ENCODE peak calls at places on chromosomes 3 and 15, in eight cellular contexts. G, C, E, Z, H, P, A and T are unnamed samples. For H3K27me3 and H3K36me3, the result is how much of the 10 kb centered on the place peaks cover.

GRCh38 chr3:133490468-133491351 is 82.8 kb upstream of the CDV3 start:
- DNase-seq in H (no peak), G (no peak), P (no peak), A (no peak), Z (no peak), C (no peak), E (no peak), T (peak)

GRCh38 chr3:194139085-194139976 is 3.4 kb downstream of the HES1 start:
- DNase-seq in C (peak), P (peak), E (peak), H (peak), A (peak), Z (peak), G (peak), T (no peak)

GRCh38 chr3:133944641-133945441 is 49.2 kb upstream of the RAB6B start:
- DNase-seq in C (peak), A (no peak), E (peak), G (no peak), P (peak), Z (no peak), H (no peak), T (no peak)

GRCh38 chr3:128343287-128344045 is 123.2 kb downstream of the DNAJB8 start:
- DNase-seq in P (peak), Z (no peak), G (no peak), C (peak), E (no peak), A (peak), H (no peak), T (no peak)

GRCh38 chr15:58952751-58953150 is 19.3 kb upstream of the SLTM start:
- DNase-seq in P (peak), H (no peak), C (no peak), G (no peak), A (peak), Z (no peak), E (no peak), T (no peak)

GRCh38 chr3:59451800-59452741 is 402.2 kb upstream of the CFAP20DC start:
- DNase-seq in P (no peak), A (no peak), Z (peak), C (no peak), H (no peak), E (no peak), G (no peak), T (peak)

GRCh38 chr3:99659032-99659431 is 20.6 kb downstream of the COL8A1 start:
- DNase-seq in C (peak), E (peak), Z (no peak), A (no peak), G (peak), P (peak), H (no peak), T (no peak)

GRCh38 chr15:33284336-33284735 is 26.4 kb upstream of the RYR3 start:
- DNase-seq in A (no peak), Z (no peak), G (no peak), C (no peak), E (no peak), P (no peak), H (no peak), T (no peak)

GRCh38 chr3:10942806-10943205 is 49.7 kb upstream of the SLC6A1 start:
- DNase-seq in C (no peak), A (no peak), E (no peak), G (no peak), H (no peak), Z (no peak), P (no peak), T (no peak)

GRCh38 chr3:178736300-178736699 is 200.1 kb downstream of the KCNMB2 start:
- DNase-seq in A (no peak), Z (no peak), G (no peak), H (no peak), P (no peak), E (no peak), C (no peak), T (no peak)

GRCh38 chr15:84648539-84648938 is 5.5 kb downstream of the WDR73 start:
- DNase-seq in G (peak), E (no peak), P (no peak), A (no peak), H (no peak), Z (no peak), C (no peak), T (no peak)

GRCh38 chr3:190586631-190587000 is 72.7 kb downstream of the IL1RAP start:
- DNase-seq in E (peak), H (no peak), A (no peak), G (no peak), C (peak), Z (peak), P (peak), T (peak)

GRCh38 chr3:115275897-115276296 is 128.8 kb upstream of the ZBTB20 start:
- DNase-seq in H (no peak), E (no peak), A (no peak), G (no peak), Z (no peak), C (no peak), P (peak), T (no peak)

GRCh38 chr15:92033319-92033718 is 179.8 kb downstream of the SLCO3A1 start:
- DNase-seq in A (no peak), H (no peak), C (no peak), P (no peak), Z (no peak), E (no peak), G (no peak), T (no peak)

GRCh38 chr3:147153830-147154539 is 252.4 kb downstream of the ZIC4 start:
- DNase-seq in E (no peak), Z (no peak), C (no peak), P (no peak), A (no peak), G (no peak), H (no peak), T (no peak)

GRCh38 chr3:122146466-122146865 is 37.0 kb upstream of the CASR start:
- DNase-seq in H (no peak), A (no peak), Z (no peak), P (no peak), C (no peak), G (no peak), E (no peak), T (no peak)

GRCh38 chr3:192372001-192372400 is 355.3 kb downstream of the FGF12 start:
- DNase-seq in P (no peak), A (no peak), E (no peak), G (no peak), H (no peak), Z (no peak), C (no peak), T (no peak)

GRCh38 chr3:5002174-5002870 is 23.1 kb downstream of the BHLHE40 start:
- DNase-seq in C (no peak), E (no peak), P (no peak), G (no peak), Z (peak), H (no peak), A (no peak), T (no peak)

GRCh38 chr3:116852801-116853200 is 143.2 kb downstream of the TUSC7 start:
- DNase-seq in H (peak), A (no peak), Z (no peak), C (no peak), G (no peak), P (no peak), E (no peak), T (no peak)

GRCh38 chr3:7226393-7226792 is 365.5 kb downstream of the GRM7 start:
- DNase-seq in H (no peak), C (no peak), P (no peak), G (no peak), A (no peak), E (no peak), Z (no peak), T (no peak)

GRCh38 chr15:96102631-96103030 is 227.9 kb upstream of the NR2F2 start:
- DNase-seq in P (no peak), H (no peak), C (no peak), Z (no peak), E (no peak), A (no peak), G (no peak), T (no peak)

GRCh38 chr3:14573706-14574105 is 33.6 kb upstream of the GRIP2 start:
- DNase-seq in G (no peak), E (no peak), C (no peak), P (no peak), A (no peak), H (no peak), Z (no peak), T (no peak)
- H3K27me3 ChIP-seq in G (under half), E (under half), C (under half), P (under half), A (under half), H (under half), Z (under half), T (under half)

DNA sequence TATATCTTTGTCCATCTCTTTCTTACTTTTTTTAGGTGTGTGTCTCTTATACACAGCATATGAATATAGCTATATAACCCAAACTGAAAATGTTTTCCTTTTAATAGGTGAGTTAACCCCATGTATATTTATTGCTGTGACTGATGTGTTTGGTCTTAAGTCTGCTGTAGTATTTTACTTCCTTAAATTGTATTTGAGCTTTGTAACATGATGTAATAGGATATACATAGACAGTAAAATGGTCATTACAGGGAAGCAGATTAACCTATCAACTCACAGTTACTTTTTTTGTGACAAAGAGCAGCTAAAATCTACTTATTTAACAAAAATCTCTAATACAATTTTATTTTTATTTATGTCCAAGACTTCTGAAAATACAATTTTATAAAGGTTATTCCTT is 51.8 kb upstream of the CDAN1 start:
- DNase-seq in Z (no peak), G (no peak), H (no peak), P (no peak), A (no peak), C (no peak), E (no peak), T (no peak)
- H3K4me3 ChIP-seq in Z (no peak), G (no peak), H (no peak), P (no peak), A (no peak), C (no peak), E (no peak), T (no peak)

GRCh38 chr3:17444865-17445264 is 297.6 kb downstream of the TBC1D5 start:
- DNase-seq in H (no peak), P (no peak), A (no peak), E (no peak), G (no peak), Z (no peak), C (no peak), T (no peak)
- H3K36me3 ChIP-seq in H (under half), P (under half), A (under half), E (under half), G (under half), Z (under half), C (under half), T (under half)

DNA sequence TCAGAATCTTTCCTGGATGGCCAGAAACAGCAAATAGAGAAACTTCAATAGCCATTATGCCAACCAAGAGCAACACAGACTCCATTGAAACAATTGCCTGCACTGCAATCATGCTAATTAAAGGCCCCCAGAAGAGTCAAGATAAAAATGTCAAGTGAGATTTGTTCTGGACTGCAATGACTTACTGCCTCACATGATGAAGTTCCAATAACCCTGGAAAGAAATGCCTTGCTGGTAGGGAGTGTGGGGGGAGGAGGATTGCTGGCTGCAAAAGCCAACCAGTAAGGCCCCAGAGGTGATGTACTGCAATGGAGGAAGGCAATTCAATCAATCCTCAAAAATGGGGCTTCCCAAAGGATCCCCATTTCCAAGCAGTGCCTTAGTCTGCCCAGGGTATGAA is 257.9 kb downstream of the NTRK3 start:
- DNase-seq in G (no peak), E (no peak), P (no peak), A (no peak), C (no peak), H (no peak), Z (no peak), T (no peak)
- H3K27me3 ChIP-seq in G (under half), E (under half), P (under half), A (under half), C (under half), H (under half), Z (under half), T (under half)

GRCh38 chr3:40717471-40717870 is 192.7 kb downstream of the ZNF621 start:
- DNase-seq in H (no peak), Z (no peak), G (no peak), E (no peak), P (no peak), A (peak), C (no peak), T (no peak)

GRCh38 chr3:40713306-40713705 is 188.5 kb downstream of the ZNF621 start:
- DNase-seq in P (no peak), A (no peak), C (no peak), H (no peak), E (no peak), Z (no peak), G (no peak), T (no peak)

GRCh38 chr3:40713795-40714194 is 189.0 kb downstream of the ZNF621 start:
- DNase-seq in H (no peak), G (no peak), A (no peak), C (no peak), P (no peak), Z (peak), E (no peak), T (no peak)

GRCh38 chr3:40718209-40718608 is 193.4 kb downstream of the ZNF621 start:
- DNase-seq in C (no peak), G (no peak), E (no peak), Z (no peak), P (no peak), A (no peak), H (no peak), T (no peak)

GRCh38 chr3:40714771-40715170 is 190.0 kb downstream of the ZNF621 start:
- DNase-seq in H (no peak), Z (no peak), P (no peak), A (no peak), E (no peak), G (no peak), C (no peak), T (no peak)
- H3K4me3 ChIP-seq in H (no peak), Z (no peak), P (no peak), A (no peak), E (no peak), G (no peak), C (no peak), T (no peak)

GRCh38 chr15:68208136-68208535 is 3.0 kb upstream of the CALML4 start:
- DNase-seq in H (no peak), E (no peak), G (peak), Z (no peak), A (no peak), C (no peak), P (no peak), T (no peak)
- H3K36me3 ChIP-seq in H (under half), E (under half), G (under half), Z (under half), A (under half), C (under half), P (under half), T (under half)